ENCODE peak calls at places on chromosomes 16 and 17, in six cellular contexts. C is frontal cortex, V is cardiac fibroblast, W is astrocyte of the hippocampus, D is iPS-NIHi11, Y is neural progenitor cell. T is an unnamed sample.

GRCh38 chr17:81277421-81277820 is 17.7 kb downstream of the SLC38A10 start:
- DNase-seq in D (no peak), Y (no peak), W (peak; percentile 56), V (peak; percentile 26), C (no peak), T (no peak)

GRCh38 chr16:2090819-2091721 is 43.3 kb downstream of the TSC2 start:
- DNase-seq in W (peak; percentile 86), D (peak; percentile 100), C (no peak), V (peak; percentile 51), Y (peak; percentile 96), T (no peak)

GRCh38 chr16:10694306-10694705 is 424 bp downstream of the TEKT5 start:
- DNase-seq in Y (no peak), W (no peak), V (no peak), C (no peak), D (no peak), T (no peak)

GRCh38 chr17:62693616-62694415 is 66.3 kb downstream of the MRC2 start:
- DNase-seq in Y (no peak), W (peak; percentile 39), V (no peak), C (no peak), D (no peak), T (no peak)

GRCh38 chr16:89565256-89565505 is 4.7 kb downstream of the RPL13 start:
- DNase-seq in Y (no peak), D (no peak), V (no peak), W (no peak), C (no peak), T (no peak)

GRCh38 chr17:30520882-30521281 is 43.7 kb downstream of the GOSR1 start:
- DNase-seq in C (no peak), D (no peak), V (no peak), W (no peak), Y (no peak), T (no peak)

GRCh38 chr17:28612531-28612930 is 1.5 kb downstream of the RSKR start:
- DNase-seq in V (no peak), Y (no peak), W (no peak), C (no peak), D (no peak), T (no peak)

GRCh38 chr17:63480192-63480784 is 3.4 kb downstream of the ACE start:
- DNase-seq in Y (no peak), V (no peak), C (no peak), W (no peak), D (no peak), T (no peak)

GRCh38 chr17:51374220-51374619 is 113.9 kb downstream of the UTP18 start:
- DNase-seq in C (no peak), V (no peak), Y (no peak), D (no peak), W (no peak), T (no peak)

GRCh38 chr17:56230660-56231059 is 77.4 kb downstream of the ANKFN1 start:
- DNase-seq in W (peak; percentile 58), D (no peak), C (no peak), Y (no peak), V (peak; percentile 20), T (no peak)

GRCh38 chr16:49620158-49620867 is 235.6 kb downstream of the ZNF423 start:
- DNase-seq in D (no peak), W (peak; percentile 92), V (peak; percentile 81), C (no peak), Y (no peak), T (no peak)

GRCh38 chr17:50466371-50467113 is 2.1 kb downstream of the CHAD start:
- DNase-seq in C (no peak), Y (no peak), D (no peak), W (no peak), V (no peak), T (no peak)

GRCh38 chr16:667113-667779 is 686 bp upstream of the RHOT2 start:
- DNase-seq in V (no peak), W (no peak), C (no peak), Y (no peak), D (no peak), T (no peak)

GRCh38 chr17:76560877-76561221 is 21.0 kb downstream of the PRCD start:
- DNase-seq in W (no peak), D (no peak), Y (no peak), V (no peak), C (no peak), T (no peak)

GRCh38 chr16:81558444-81559175 is 114.0 kb downstream of the CMIP start:
- DNase-seq in D (no peak), Y (peak; percentile 24), C (no peak), V (no peak), W (no peak), T (peak; percentile 47)

GRCh38 chr17:82200743-82201497 is 11.7 kb downstream of the CCDC57 start:
- DNase-seq in D (no peak), C (no peak), V (no peak), Y (no peak), W (no peak), T (no peak)

GRCh38 chr17:76570457-76570856 is 15.2 kb downstream of the ST6GALNAC2 start:
- DNase-seq in D (no peak), C (no peak), W (no peak), V (no peak), Y (no peak), T (no peak)

GRCh38 chr17:15468142-15468541 is 721 bp upstream of the CDRT4 start:
- DNase-seq in V (no peak), C (no peak), W (no peak), D (no peak), Y (no peak), T (no peak)

GRCh38 chr16:74724820-74725549 is 24.3 kb upstream of the MLKL start:
- DNase-seq in C (peak; percentile 74), Y (no peak), D (no peak), V (peak; percentile 51), W (peak; percentile 92), T (no peak)

GRCh38 chr16:4702466-4702808 is 9.1 kb downstream of the NUDT16L1 start:
- DNase-seq in D (no peak), W (no peak), V (no peak), Y (no peak), C (no peak), T (no peak)